ENCODE peak calls at places on chromosomes 12 and 14, in six cellular contexts. H is stomach, G is GM10248, O is hepatocyte, S is tibial artery, L is RWPE1. Y is an unnamed sample.

GRCh38 chr14:93085916-93086315 is 29.8 kb downstream of the ITPK1 start:
- DNase-seq in H (no peak), G (no peak), O (no peak), S (no peak), L (peak), Y (peak)

GRCh38 chr12:53495903-53496751 is 3.1 kb downstream of the MAP3K12 start:
- DNase-seq in H (no peak), G (no peak), O (peak), S (peak), L (no peak), Y (no peak)

GRCh38 chr12:109927622-109928021 is 27.5 kb downstream of the TCHP start:
- DNase-seq in H (peak), G (peak), O (peak), S (no peak), L (peak), Y (peak)

GRCh38 chr12:118432812-118433540 is 56.6 kb downstream of the SUDS3 start:
- DNase-seq in H (no peak), G (no peak), O (peak), S (no peak), L (no peak), Y (no peak)

GRCh38 chr12:132218915-132219314 is 74.7 kb downstream of the NOC4L start:
- DNase-seq in H (no peak), G (peak), O (no peak), S (no peak), L (no peak), Y (peak)

GRCh38 chr12:6263931-6264330 is 46.6 kb upstream of the PLEKHG6 start:
- DNase-seq in H (no peak), G (no peak), O (no peak), S (no peak), L (no peak), Y (no peak)

GRCh38 chr14:89378119-89378518 is 38.9 kb downstream of the FOXN3 start:
- DNase-seq in H (no peak), G (peak), O (no peak), S (no peak), L (peak), Y (no peak)

GRCh38 chr12:56935157-56935556 is 949 bp upstream of the SDR9C7 start:
- DNase-seq in H (no peak), G (no peak), O (no peak), S (no peak), L (no peak), Y (no peak)

GRCh38 chr14:61064866-61065265 is 83.8 kb downstream of the SLC38A6 start:
- DNase-seq in H (no peak), G (no peak), O (no peak), S (no peak), L (no peak), Y (no peak)

GRCh38 chr12:82688619-82689018 is 1.9 kb downstream of the TMTC2 start:
- DNase-seq in H (no peak), G (no peak), O (no peak), S (no peak), L (no peak), Y (no peak)

GRCh38 chr12:97556201-97556824 is 93.7 kb downstream of the RMST start:
- DNase-seq in H (peak), G (no peak), O (peak), S (no peak), L (no peak), Y (no peak)

GRCh38 chr14:101364503-101365328 is 196.6 kb upstream of the DIO3 start:
- DNase-seq in H (no peak), G (peak), O (peak), S (peak), L (no peak), Y (no peak)

GRCh38 chr14:69008411-69008810 is 29.3 kb upstream of the ACTN1 start:
- DNase-seq in H (no peak), G (no peak), O (peak), S (no peak), L (no peak), Y (no peak)

GRCh38 chr14:89276424-89276975 is 140.5 kb downstream of the FOXN3 start:
- DNase-seq in H (no peak), G (peak), O (no peak), S (peak), L (no peak), Y (peak)

GRCh38 chr12:58541300-58541690 is 379.0 kb downstream of the LRIG3 start:
- DNase-seq in H (no peak), G (no peak), O (no peak), S (no peak), L (no peak), Y (no peak)

GRCh38 chr12:19739195-19739776 is 300.0 kb downstream of the AEBP2 start:
- DNase-seq in H (no peak), G (peak), O (peak), S (no peak), L (peak), Y (peak)

GRCh38 chr12:48004039-48004940 is at the start of gene COL2A1:
- DNase-seq in H (no peak), G (no peak), O (peak), S (no peak), L (peak), Y (no peak)

GRCh38 chr14:102187583-102188001 is 47.9 kb downstream of the WDR20 start:
- DNase-seq in H (no peak), G (no peak), O (no peak), S (no peak), L (no peak), Y (peak)

GRCh38 chr14:103072595-103073366 is 11.2 kb upstream of the LBHD2 start:
- DNase-seq in H (no peak), G (no peak), O (peak), S (no peak), L (peak), Y (peak)

GRCh38 chr14:29724991-29725390 is 202.7 kb downstream of the PRKD1 start:
- DNase-seq in H (no peak), G (no peak), O (peak), S (no peak), L (no peak), Y (peak)

GRCh38 chr14:70130498-70130897 is 58.3 kb downstream of the SLC8A3 start:
- DNase-seq in H (no peak), G (no peak), O (no peak), S (no peak), L (no peak), Y (no peak)

GRCh38 chr14:31229638-31230229 is 22.1 kb upstream of the HECTD1 start:
- DNase-seq in H (peak), G (no peak), O (peak), S (peak), L (peak), Y (peak)

GRCh38 chr12:106147956-106148355 is 9.2 kb upstream of the NUAK1 start:
- DNase-seq in H (peak), G (no peak), O (no peak), S (peak), L (no peak), Y (no peak)

GRCh38 chr12:26631846-26632245 is 201.1 kb downstream of the ITPR2 start:
- DNase-seq in H (no peak), G (no peak), O (no peak), S (no peak), L (no peak), Y (no peak)

GRCh38 chr12:62123721-62124203 is 136.4 kb upstream of the USP15 start:
- DNase-seq in H (peak), G (peak), O (peak), S (peak), L (peak), Y (peak)

GRCh38 chr12:10717410-10717809 is 5.7 kb downstream of the YBX3 start:
- DNase-seq in H (no peak), G (no peak), O (no peak), S (no peak), L (peak), Y (peak)

GRCh38 chr14:60178164-60178563 is 13.0 kb upstream of the DHRS7 start:
- DNase-seq in H (no peak), G (no peak), O (no peak), S (no peak), L (no peak), Y (no peak)

GRCh38 chr14:50967719-50968266 is 23.5 kb upstream of the PYGL start:
- DNase-seq in H (no peak), G (no peak), O (no peak), S (no peak), L (no peak), Y (no peak)

GRCh38 chr12:47903927-47904646 is 707 bp downstream of the VDR start:
- DNase-seq in H (peak), G (peak), O (peak), S (peak), L (peak), Y (peak)

GRCh38 chr12:122059203-122059960 is 19.2 kb upstream of the MLXIP start:
- DNase-seq in H (no peak), G (no peak), O (no peak), S (no peak), L (no peak), Y (no peak)

GRCh38 chr12:47972895-47973294 is 9.5 kb downstream of the TMEM106C start:
- DNase-seq in H (no peak), G (no peak), O (no peak), S (no peak), L (no peak), Y (no peak)

GRCh38 chr14:57898837-57899572 is 33.1 kb upstream of the SLC35F4 start:
- DNase-seq in H (no peak), G (no peak), O (no peak), S (no peak), L (no peak), Y (no peak)

GRCh38 chr14:104341532-104342434 is 203.4 kb downstream of the KIF26A start:
- DNase-seq in H (peak), G (no peak), O (peak), S (no peak), L (peak), Y (peak)

GRCh38 chr14:68544150-68544892 is 248.5 kb downstream of the ZFP36L1 start:
- DNase-seq in H (peak), G (no peak), O (no peak), S (peak), L (peak), Y (peak)

GRCh38 chr12:42421844-42422779 is 96.1 kb downstream of the PPHLN1 start:
- DNase-seq in H (no peak), G (peak), O (no peak), S (no peak), L (no peak), Y (peak)

GRCh38 chr12:121568971-121569808 is 11.6 kb downstream of the KDM2B start:
- DNase-seq in H (no peak), G (no peak), O (no peak), S (no peak), L (no peak), Y (no peak)

GRCh38 chr14:76953196-76953945 is 75.1 kb downstream of the IRF2BPL start:
- DNase-seq in H (peak), G (peak), O (peak), S (peak), L (peak), Y (peak)

GRCh38 chr12:120388711-120389431 is 19.9 kb upstream of the MSI1 start:
- DNase-seq in H (no peak), G (no peak), O (no peak), S (no peak), L (no peak), Y (no peak)
- TF ChIP-seq CTCF in H (no peak), G (no peak), O (no peak), S (no peak), L (no peak), Y (no peak)

GRCh38 chr12:89528434-89528833 is 2.6 kb upstream of the POC1B start:
- DNase-seq in H (no peak), G (no peak), O (no peak), S (no peak), L (no peak), Y (no peak)

GRCh38 chr12:89521348-89522238 is 3.0 kb downstream of the GALNT4 start:
- DNase-seq in H (no peak), G (no peak), O (no peak), S (no peak), L (no peak), Y (no peak)

GRCh38 chr12:89525002-89525823 is 617 bp upstream of the GALNT4 start:
- DNase-seq in H (peak), G (peak), O (peak), S (peak), L (peak), Y (peak)

GRCh38 chr12:89525824-89526770 is at the start of gene POC1B:
- DNase-seq in H (peak), G (peak), O (peak), S (peak), L (peak), Y (peak)

DNA sequence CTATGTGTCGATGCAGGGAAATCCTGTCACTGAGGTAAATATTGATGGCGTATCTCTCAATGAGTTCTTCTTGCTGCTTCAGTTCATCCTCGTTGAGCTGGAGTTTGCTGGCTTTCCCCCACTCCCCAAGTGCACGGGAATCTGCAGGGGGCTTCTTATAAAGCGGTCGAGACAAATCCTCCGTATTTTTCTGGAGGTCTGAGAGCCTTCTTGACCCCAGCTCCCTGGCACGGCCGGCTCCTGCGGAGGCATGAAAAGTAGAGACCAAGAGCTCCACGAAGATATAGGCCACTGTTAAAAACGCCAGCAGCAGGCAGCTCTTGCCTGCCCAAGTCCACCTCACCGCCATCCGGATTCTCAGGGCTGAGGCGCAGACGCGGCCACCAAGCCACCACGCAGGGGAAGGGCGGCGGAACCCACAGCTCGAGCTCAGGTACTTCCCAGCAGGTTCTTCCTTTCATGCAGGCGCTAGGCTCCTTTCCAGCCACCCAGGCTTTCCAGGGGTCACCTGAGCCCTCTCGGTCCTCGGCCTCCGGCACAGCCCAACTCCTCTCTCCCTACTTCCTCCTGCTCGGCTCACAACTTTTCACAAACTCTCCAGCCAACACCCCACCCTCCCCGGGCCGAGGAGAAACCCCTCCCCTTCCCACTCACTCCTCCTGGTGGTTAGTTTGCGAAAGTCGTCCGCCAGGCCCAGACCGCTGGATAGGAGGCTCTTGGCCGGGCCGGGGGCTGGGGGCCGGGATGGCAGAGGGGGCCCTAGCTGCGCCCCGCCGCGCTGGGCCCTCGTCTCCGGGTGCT is at the start of gene GALNT4:
- DNase-seq in H (peak), G (peak), O (peak), S (peak), L (peak), Y (peak)
- TF ChIP-seq CTCF in H (peak), G (peak), O (peak), S (peak), L (peak), Y (peak)

GRCh38 chr12:124480469-124481256 is 86.7 kb downstream of the NCOR2 start:
- DNase-seq in H (peak), G (peak), O (peak), S (no peak), L (peak), Y (peak)

GRCh38 chr12:124477109-124477915 is 90.1 kb downstream of the NCOR2 start:
- DNase-seq in H (no peak), G (no peak), O (no peak), S (no peak), L (no peak), Y (no peak)

GRCh38 chr12:124479680-124480468 is 87.5 kb downstream of the NCOR2 start:
- DNase-seq in H (no peak), G (no peak), O (no peak), S (no peak), L (no peak), Y (no peak)

GRCh38 chr12:124478985-124479645 is 88.3 kb downstream of the NCOR2 start:
- DNase-seq in H (no peak), G (no peak), O (no peak), S (no peak), L (no peak), Y (no peak)

DNA sequence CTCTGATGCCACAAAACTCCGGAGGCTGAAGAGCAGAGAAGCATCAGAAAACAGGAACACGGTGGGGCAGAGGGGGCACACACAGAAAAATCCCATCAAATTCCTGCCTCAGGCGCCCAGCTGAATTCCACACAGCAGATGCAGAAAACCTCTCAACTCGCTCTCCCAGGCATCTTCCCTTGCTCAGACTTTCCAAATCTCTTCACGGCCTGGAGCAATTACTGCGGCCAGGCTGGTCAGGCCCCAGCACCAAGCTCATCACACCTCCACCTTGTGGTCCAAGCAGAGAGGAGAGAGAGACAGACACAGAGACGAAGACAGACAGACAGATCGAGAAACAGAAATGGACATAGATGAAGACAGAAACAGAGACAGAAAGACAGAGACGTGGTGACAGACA is 89.0 kb downstream of the NCOR2 start:
- DNase-seq in H (no peak), G (no peak), O (no peak), S (no peak), L (no peak), Y (no peak)
- TF ChIP-seq CTCF in H (no peak), G (no peak), O (no peak), S (no peak), L (no peak), Y (no peak)

GRCh38 chr14:54169254-54169924 is 212.8 kb upstream of the BMP4 start:
- DNase-seq in H (no peak), G (no peak), O (no peak), S (no peak), L (peak), Y (peak)

GRCh38 chr14:54172114-54172513 is 215.5 kb upstream of the BMP4 start:
- DNase-seq in H (no peak), G (no peak), O (no peak), S (no peak), L (no peak), Y (no peak)

GRCh38 chr14:54170301-54170700 is 213.7 kb upstream of the BMP4 start:
- DNase-seq in H (no peak), G (no peak), O (no peak), S (no peak), L (no peak), Y (peak)

GRCh38 chr14:54166049-54166950 is 209.7 kb upstream of the BMP4 start:
- DNase-seq in H (no peak), G (no peak), O (no peak), S (no peak), L (no peak), Y (no peak)

DNA sequence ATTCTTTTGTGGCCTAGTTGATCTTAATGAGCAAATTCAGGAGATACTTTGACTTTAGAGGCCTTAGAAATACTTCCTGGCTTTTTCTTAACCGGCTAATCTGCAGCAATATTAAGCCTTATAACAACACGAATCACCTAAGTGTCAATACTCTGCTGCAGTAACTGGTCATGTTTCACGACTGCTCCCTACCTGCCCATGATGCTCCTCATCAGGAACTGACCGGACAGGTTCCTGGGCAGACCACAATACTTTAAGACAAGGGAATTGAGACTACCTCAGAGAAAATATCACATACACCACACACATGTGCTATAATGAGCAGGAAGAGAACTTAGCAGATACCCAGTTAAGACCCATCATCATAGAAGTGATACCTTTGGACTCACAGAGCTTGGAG is 211.9 kb upstream of the BMP4 start:
- DNase-seq in H (no peak), G (no peak), O (no peak), S (no peak), L (peak), Y (no peak)
- TF ChIP-seq CTCF in H (no peak), G (no peak), O (no peak), S (no peak), L (no peak), Y (no peak)

GRCh38 chr12:111406474-111407370 is 999 bp downstream of the SH2B3 start:
- DNase-seq in H (no peak), G (peak), O (no peak), S (peak), L (no peak), Y (no peak)
- TF ChIP-seq CTCF in H (no peak), G (peak), O (no peak), S (no peak), L (no peak), Y (no peak)

GRCh38 chr12:13347241-13348043 is 150.9 kb downstream of the EMP1 start:
- DNase-seq in H (no peak), G (no peak), O (peak), S (no peak), L (peak), Y (peak)
- TF ChIP-seq CTCF in H (no peak), G (no peak), O (no peak), S (no peak), L (no peak), Y (no peak)

DNA sequence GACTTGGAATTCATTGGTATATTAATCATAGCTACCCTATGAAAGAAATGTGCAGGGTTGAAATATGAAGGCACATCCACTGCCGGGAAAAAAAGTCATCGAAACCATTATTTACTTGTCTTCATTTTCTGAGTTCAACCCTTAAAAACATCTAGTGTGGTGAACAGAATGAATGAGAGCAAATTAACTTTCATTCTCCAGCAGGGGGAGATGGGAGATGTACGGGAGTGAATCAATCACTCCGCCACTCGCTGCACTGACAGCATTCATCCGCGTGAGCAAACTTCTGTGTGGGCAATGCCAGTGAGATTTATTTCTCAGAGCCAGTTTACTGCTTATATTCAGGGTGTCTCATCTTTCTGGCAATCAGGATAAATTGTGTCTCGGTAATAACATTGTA is 463.5 kb upstream of the MIS18BP1 start:
- DNase-seq in H (no peak), G (no peak), O (peak), S (no peak), L (no peak), Y (peak)
- TF ChIP-seq CTCF in H (no peak), G (no peak), O (peak), S (no peak), L (no peak), Y (no peak)

DNA sequence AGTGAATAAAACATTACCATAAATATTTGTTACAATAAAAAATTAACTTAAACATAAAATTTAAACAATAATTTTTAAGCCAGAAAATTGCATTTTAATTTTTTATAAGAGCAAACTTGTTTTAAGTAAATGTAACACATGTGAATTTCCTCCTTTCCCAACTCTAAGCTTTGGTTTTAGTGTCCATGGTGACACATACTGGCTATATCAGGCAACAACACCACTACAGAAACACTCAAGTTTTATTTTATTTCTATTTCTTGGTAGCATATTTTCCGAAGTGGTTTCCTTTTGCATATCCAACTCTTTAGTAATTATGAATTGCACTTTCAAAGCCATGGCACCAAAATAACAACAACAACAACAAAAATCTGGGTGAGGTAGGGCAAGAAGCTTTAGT is 2.2 kb downstream of the NELL2 start:
- DNase-seq in H (no peak), G (no peak), O (peak), S (no peak), L (no peak), Y (peak)
- TF ChIP-seq CTCF in H (no peak), G (peak), O (peak), S (no peak), L (no peak), Y (no peak)

Y was measured in MCF 10A.